ENCODE peak calls at places on chromosome 11, in seven cellular contexts. L is HCT116; C is GM06990; O is fibroblast of pulmonary artery; D is IMR-90; J is pancreas; M is CD8-positive, alpha-beta memory T cell. H is an unnamed sample.

GRCh38 chr11:60265373-60266214 is 14.9 kb upstream of the MS4A4A start:
- DNase-seq in L (peak; percentile 36), C (peak; percentile 21), O (peak; percentile 36), D (peak; percentile 7), J (no peak), M (no peak), H (peak; percentile 2)

GRCh38 chr11:38687008-38687407 is 2089.0 kb upstream of the RAG2 start:
- DNase-seq in L (no peak), C (no peak), O (no peak), D (no peak), J (no peak), M (no peak), H (no peak)

GRCh38 chr11:72301486-72301885 is 57.5 kb upstream of the PHOX2A start:
- DNase-seq in L (no peak), C (no peak), O (no peak), D (no peak), J (no peak), M (no peak), H (no peak)

GRCh38 chr11:8926236-8926635 is 6.5 kb downstream of the C11orf16 start:
- DNase-seq in L (no peak), C (no peak), O (no peak), D (no peak), J (no peak), M (no peak), H (no peak)

GRCh38 chr11:120931057-120931779 is 92.7 kb upstream of the TBCEL start:
- DNase-seq in L (no peak), C (no peak), O (no peak), D (no peak), J (no peak), M (no peak), H (no peak)

GRCh38 chr11:30914143-30914762 is 328.1 kb upstream of the MPPED2 start:
- DNase-seq in L (peak; percentile 15), C (no peak), O (peak; percentile 76), D (peak; percentile 48), J (peak; percentile 9), M (no peak), H (no peak)

GRCh38 chr11:33774356-33775063 is at the start of gene FBXO3:
- DNase-seq in L (peak; percentile 40), C (peak; percentile 84), O (peak; percentile 81), D (peak; percentile 58), J (peak; percentile 88), M (peak; percentile 86), H (peak; percentile 35)

GRCh38 chr11:123235117-123235686 is 40.2 kb upstream of the CLMP start:
- DNase-seq in L (peak; percentile 38), C (peak; percentile 24), O (peak; percentile 57), D (no peak), J (no peak), M (no peak), H (no peak)

GRCh38 chr11:82606738-82607137 is 126.9 kb downstream of the FAM181B start:
- DNase-seq in L (no peak), C (no peak), O (no peak), D (no peak), J (no peak), M (no peak), H (no peak)

GRCh38 chr11:61627831-61628753 is 47.2 kb upstream of the SYT7 start:
- DNase-seq in L (peak; percentile 45), C (no peak), O (peak; percentile 75), D (peak; percentile 73), J (peak; percentile 66), M (no peak), H (peak; percentile 44)

GRCh38 chr11:59285716-59286260 is 72.9 kb upstream of the OR5AN1 start:
- DNase-seq in L (no peak), C (no peak), O (no peak), D (no peak), J (no peak), M (no peak), H (no peak)

GRCh38 chr11:100827934-100828661 is 141.0 kb downstream of the ARHGAP42 start:
- DNase-seq in L (peak; percentile 48), C (peak; percentile 11), O (peak; percentile 66), D (peak; percentile 84), J (no peak), M (no peak), H (no peak)

GRCh38 chr11:134340354-134340964 is 8.7 kb downstream of the GLB1L2 start:
- DNase-seq in L (no peak), C (no peak), O (no peak), D (no peak), J (no peak), M (no peak), H (no peak)

GRCh38 chr11:108912587-108912986 is 247.7 kb downstream of the DDX10 start:
- DNase-seq in L (no peak), C (no peak), O (peak; percentile 60), D (peak; percentile 81), J (no peak), M (no peak), H (no peak)

GRCh38 chr11:92409956-92410355 is 185.3 kb downstream of the FAT3 start:
- DNase-seq in L (no peak), C (no peak), O (no peak), D (no peak), J (no peak), M (no peak), H (no peak)

GRCh38 chr11:68682531-68682931 is 1.8 kb upstream of the GAL start:
- DNase-seq in L (no peak), C (no peak), O (no peak), D (peak; percentile 24), J (no peak), M (no peak), H (no peak)

GRCh38 chr11:74780277-74780870 is 31.7 kb downstream of the RNF169 start:
- DNase-seq in L (no peak), C (no peak), O (peak; percentile 26), D (peak; percentile 7), J (no peak), M (no peak), H (no peak)

GRCh38 chr11:74783241-74783871 is 34.7 kb downstream of the RNF169 start:
- DNase-seq in L (peak; percentile 8), C (peak; percentile 45), O (peak; percentile 44), D (peak; percentile 76), J (no peak), M (no peak), H (peak; percentile 11)

GRCh38 chr11:74778581-74778980 is 29.9 kb downstream of the RNF169 start:
- DNase-seq in L (no peak), C (no peak), O (no peak), D (no peak), J (no peak), M (no peak), H (no peak)

GRCh38 chr11:74784234-74784633 is 35.6 kb downstream of the RNF169 start:
- DNase-seq in L (no peak), C (peak; percentile 32), O (no peak), D (no peak), J (no peak), M (no peak), H (no peak)
- H3K4me3 ChIP-seq in L (no peak overlapping the region), C (no peak overlapping the region), O (no peak overlapping the region), D (no peak overlapping the region), J (no peak overlapping the region), M (no peak overlapping the region), H (no peak overlapping the region)

GRCh38 chr11:116371146-116371545 is 401.6 kb downstream of the BUD13 start:
- DNase-seq in L (no peak), C (no peak), O (no peak), D (no peak), J (no peak), M (no peak), H (no peak)

GRCh38 chr11:116366451-116366850 is 406.3 kb downstream of the BUD13 start:
- DNase-seq in L (no peak), C (no peak), O (no peak), D (no peak), J (no peak), M (no peak), H (no peak)

GRCh38 chr11:116373107-116373506 is 399.7 kb downstream of the BUD13 start:
- DNase-seq in L (no peak), C (no peak), O (no peak), D (no peak), J (no peak), M (no peak), H (no peak)

GRCh38 chr11:116364357-116364756 is 408.4 kb downstream of the BUD13 start:
- DNase-seq in L (no peak), C (no peak), O (no peak), D (no peak), J (no peak), M (no peak), H (no peak)

DNA sequence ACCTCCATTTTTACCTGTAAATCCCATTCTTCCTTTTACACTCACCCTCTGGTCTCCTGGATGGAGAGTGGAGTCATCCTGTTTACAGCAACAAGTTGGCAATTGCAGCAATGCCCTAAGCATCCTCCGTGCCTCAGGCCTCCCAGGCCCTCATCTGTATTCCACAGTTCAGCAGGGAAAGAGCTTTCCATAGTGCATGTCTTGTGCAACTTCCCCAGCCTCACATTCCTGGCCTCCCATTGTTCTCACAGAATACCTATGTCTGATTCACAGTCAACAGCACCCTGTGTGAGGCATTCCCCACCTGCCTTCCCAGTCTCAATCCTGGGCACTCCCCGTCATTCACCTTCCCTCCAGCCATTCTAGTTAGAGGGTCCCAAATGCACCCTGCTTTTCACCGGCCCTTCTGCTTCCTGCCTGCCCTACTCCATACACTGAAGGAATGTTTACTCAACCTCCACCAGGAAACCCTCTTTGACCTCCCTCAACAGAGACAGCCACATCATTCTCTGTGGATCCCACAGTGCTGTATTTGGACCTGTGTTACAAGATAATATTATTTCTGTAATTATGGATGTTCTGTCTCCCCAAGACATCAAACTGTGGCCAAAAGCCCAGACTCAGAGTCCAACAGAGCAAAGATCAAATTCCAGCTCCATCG is 405.7 kb downstream of the BUD13 start:
- DNase-seq in L (no peak), C (no peak), O (peak; percentile 1), D (no peak), J (no peak), M (no peak), H (no peak)
- H3K4me3 ChIP-seq in L (no peak overlapping the region), C (no peak overlapping the region), O (no peak overlapping the region), D (no peak overlapping the region), J (no peak overlapping the region), M (no peak overlapping the region), H (no peak overlapping the region)

GRCh38 chr11:14539867-14540475 is 19.8 kb upstream of the PSMA1 start:
- DNase-seq in L (no peak), C (no peak), O (no peak), D (no peak), J (no peak), M (no peak), H (no peak)
- H3K4me3 ChIP-seq in L (no peak overlapping the region), C (no peak overlapping the region), O (no peak overlapping the region), D (no peak overlapping the region), J (no peak overlapping the region), M (no peak overlapping the region), H (no peak overlapping the region)

GRCh38 chr11:64914123-64914522 is 2.9 kb downstream of the ATG2A start:
- DNase-seq in L (no peak), C (no peak), O (no peak), D (no peak), J (no peak), M (no peak), H (no peak)

GRCh38 chr11:64916848-64917662 is at the start of gene ATG2A:
- DNase-seq in L (peak; percentile 99), C (peak; percentile 98), O (peak; percentile 100), D (peak; percentile 100), J (peak; percentile 99), M (peak; percentile 97), H (peak; percentile 100)

GRCh38 chr11:64916040-64916847 is 765 bp downstream of the ATG2A start:
- DNase-seq in L (no peak), C (peak; percentile 61), O (peak; percentile 59), D (peak; percentile 33), J (peak; percentile 44), M (peak; percentile 42), H (peak; percentile 30)

GRCh38 chr11:64913171-64913727 is 3.8 kb downstream of the ATG2A start:
- DNase-seq in L (no peak), C (no peak), O (no peak), D (no peak), J (no peak), M (no peak), H (no peak)

GRCh38 chr11:64915366-64915887 is 1.6 kb downstream of the ATG2A start:
- DNase-seq in L (no peak), C (no peak), O (no peak), D (no peak), J (no peak), M (no peak), H (no peak)
- H3K4me3 ChIP-seq in L (peak overlapping the region; percentile 84), C (no peak overlapping the region), O (peak overlapping the region; percentile 96), D (no peak overlapping the region), J (peak overlapping the region; percentile 95), M (peak overlapping the region; percentile 94), H (peak overlapping the region; percentile 95)